ENCODE peak calls at places on chromosome 13, in eight cellular contexts. V is activated T-cell treated with anti-CD3 and anti-CD28 coated beads, Interleukin-2, amount 50 U/mL, for 4 hours; D is WTC11; E is NCI-H1092; N is lower leg skin; T is GM03348; K is frontal cortex; U is HS-5. F is an unnamed sample.

GRCh38 chr13:35994131-35994966 is 136.8 kb downstream of the DCLK1 start:
- DNase-seq in V (no peak), D (no peak), E (no peak), N (no peak), T (peak), K (no peak), U (peak), F (no peak)

GRCh38 chr13:43014162-43014561 is 9.2 kb upstream of the DNAJC15 start:
- DNase-seq in V (no peak), D (no peak), E (no peak), N (no peak), T (no peak), K (no peak), U (no peak), F (no peak)

GRCh38 chr13:80361883-80362327 is 21.0 kb upstream of the SPRY2 start:
- DNase-seq in V (no peak), D (no peak), E (peak), N (no peak), T (no peak), K (no peak), U (no peak), F (no peak)

GRCh38 chr13:30370146-30370545 is 52.1 kb upstream of the UBE2L5 start:
- DNase-seq in V (no peak), D (no peak), E (no peak), N (no peak), T (no peak), K (no peak), U (no peak), F (no peak)

GRCh38 chr13:39273953-39274352 is 235.7 kb downstream of the NHLRC3 start:
- DNase-seq in V (no peak), D (peak), E (no peak), N (no peak), T (no peak), K (no peak), U (no peak), F (no peak)

GRCh38 chr13:111269508-111269907 is 50.9 kb upstream of the TEX29 start:
- DNase-seq in V (no peak), D (no peak), E (no peak), N (no peak), T (no peak), K (no peak), U (no peak), F (no peak)

GRCh38 chr13:60009300-60010248 is 154.2 kb downstream of the DIAPH3 start:
- DNase-seq in V (no peak), D (no peak), E (peak), N (peak), T (no peak), K (no peak), U (no peak), F (no peak)

GRCh38 chr13:24280722-24281121 is 28.7 kb upstream of the C1QTNF9 start:
- DNase-seq in V (no peak), D (no peak), E (no peak), N (no peak), T (no peak), K (no peak), U (no peak), F (no peak)

GRCh38 chr13:51760592-51760991 is 43.4 kb downstream of the DHRS12 start:
- DNase-seq in V (no peak), D (no peak), E (no peak), N (no peak), T (no peak), K (no peak), U (no peak), F (no peak)

GRCh38 chr13:57418067-57418677 is 213.4 kb upstream of the PCDH17 start:
- DNase-seq in V (no peak), D (no peak), E (no peak), N (no peak), T (no peak), K (no peak), U (no peak), F (no peak)

GRCh38 chr13:30103161-30103858 is 204.0 kb downstream of the KATNAL1 start:
- DNase-seq in V (no peak), D (no peak), E (no peak), N (no peak), T (peak), K (no peak), U (no peak), F (no peak)

GRCh38 chr13:33258437-33259193 is 26.9 kb downstream of the STARD13 start:
- DNase-seq in V (no peak), D (no peak), E (no peak), N (no peak), T (peak), K (no peak), U (no peak), F (no peak)

GRCh38 chr13:98368019-98368418 is 190.9 kb upstream of the RNF113B start:
- DNase-seq in V (no peak), D (no peak), E (no peak), N (no peak), T (no peak), K (no peak), U (no peak), F (no peak)

GRCh38 chr13:21846605-21847004 is 175.7 kb downstream of the FGF9 start:
- DNase-seq in V (no peak), D (no peak), E (no peak), N (no peak), T (no peak), K (no peak), U (no peak), F (no peak)

GRCh38 chr13:26965976-26966375 is 205.4 kb upstream of the GPR12 start:
- DNase-seq in V (no peak), D (no peak), E (peak), N (no peak), T (no peak), K (no peak), U (no peak), F (no peak)

GRCh38 chr13:53782400-53783030 is 753.9 kb downstream of the OLFM4 start:
- DNase-seq in V (no peak), D (no peak), E (peak), N (no peak), T (peak), K (peak), U (no peak), F (peak)

GRCh38 chr13:18949970-18950369 is 231.7 kb downstream of the TUBA3C start:
- DNase-seq in V (no peak), D (no peak), E (no peak), N (peak), T (no peak), K (no peak), U (no peak), F (no peak)

GRCh38 chr13:55528434-55528833 is 1612.3 kb upstream of the PRR20A start:
- DNase-seq in V (no peak), D (no peak), E (no peak), N (no peak), T (no peak), K (no peak), U (no peak), F (no peak)

GRCh38 chr13:30520571-30520970 is 54.8 kb upstream of the HMGB1 start:
- DNase-seq in V (no peak), D (no peak), E (no peak), N (no peak), T (peak), K (no peak), U (peak), F (no peak)

F was measured in PC-9.